ENCODE peak calls at places on chromosomes 11 and 22, in four cellular contexts. Q, D, U and B are unnamed samples.

GRCh38 chr11:131691558-131692041 is 321.2 kb downstream of the NTM start:
- DNase-seq in U (no peak), Q (peak), D (peak), B (no peak)

GRCh38 chr11:100682247-100682969 is 4.7 kb upstream of the ARHGAP42 start:
- DNase-seq in D (no peak), U (no peak), Q (peak), B (no peak)

GRCh38 chr11:109819410-109819809 is 273.8 kb upstream of the ZC3H12C start:
- DNase-seq in Q (peak), U (no peak), D (no peak), B (no peak)

GRCh38 chr11:68962527-68963250 is 18.1 kb downstream of the MRGPRD start:
- DNase-seq in Q (no peak), D (no peak), U (no peak), B (no peak)

GRCh38 chr11:109197656-109198055 is 224.3 kb upstream of the C11orf87 start:
- DNase-seq in D (no peak), U (no peak), Q (peak), B (peak)

GRCh38 chr11:70908223-70908622 is 344.2 kb downstream of the SHANK2 start:
- DNase-seq in U (no peak), D (no peak), Q (no peak), B (no peak)

GRCh38 chr11:9651481-9651880 is 12.4 kb upstream of the SWAP70 start:
- DNase-seq in D (no peak), Q (no peak), U (no peak), B (no peak)

GRCh38 chr11:27358306-27358705 is 4.7 kb downstream of the CCDC34 start:
- DNase-seq in Q (peak), U (no peak), D (no peak), B (no peak)

GRCh38 chr11:83713701-83714100 is 427.5 kb upstream of the CCDC90B start:
- DNase-seq in Q (no peak), U (peak), D (no peak), B (no peak)

GRCh38 chr11:67393990-67394389 is 2.2 kb downstream of the RAD9A start:
- DNase-seq in Q (no peak), D (no peak), U (no peak), B (no peak)

GRCh38 chr11:30128269-30128932 is 102.4 kb upstream of the FSHB start:
- DNase-seq in D (no peak), Q (peak), U (no peak), B (peak)

GRCh38 chr22:43226368-43226979 is 39.5 kb upstream of the TTLL12 start:
- DNase-seq in U (no peak), D (peak), Q (no peak), B (peak)
- TF ChIP-seq CTCF in U (no peak), D (no peak), Q (peak), B (peak)

GRCh38 chr22:50171319-50171964 is 911 bp downstream of the PANX2 start:
- DNase-seq in D (peak), Q (no peak), U (no peak), B (no peak)
- H3K27ac ChIP-seq in D (no peak), Q (no peak), U (no peak), B (no peak)

DNA sequence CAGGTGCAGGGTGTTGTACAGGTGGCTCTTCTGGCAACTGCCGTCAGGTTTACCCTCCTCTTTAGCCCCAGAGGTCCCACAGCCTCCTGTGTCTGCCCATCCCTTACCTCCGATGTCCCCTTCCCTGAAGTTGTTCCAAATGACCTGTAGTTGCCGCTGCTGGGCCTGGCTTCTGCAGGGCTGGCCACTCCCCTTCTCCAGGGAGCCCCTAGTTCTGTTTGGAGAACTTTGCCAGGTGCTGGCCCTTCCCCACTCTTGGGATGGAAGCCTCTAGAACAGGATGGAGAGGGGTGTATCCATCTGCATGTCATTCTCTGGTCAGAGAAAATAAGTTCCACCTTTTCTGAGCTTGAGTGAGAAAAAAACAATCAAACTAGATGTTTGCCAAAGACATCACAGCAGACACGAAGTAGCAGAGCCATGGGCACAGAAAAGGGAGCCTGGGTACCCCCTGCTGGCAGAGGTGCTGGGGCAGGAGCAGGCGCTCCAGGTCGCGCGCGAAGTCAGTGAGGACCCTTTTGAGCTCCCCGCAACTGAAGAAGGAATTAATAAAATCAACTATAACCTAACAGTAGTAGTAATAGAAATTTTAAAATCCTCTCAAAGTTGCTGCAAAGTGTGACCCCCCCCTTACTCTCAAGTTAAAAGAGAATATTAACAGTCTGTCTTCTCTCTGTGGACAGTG is 20.2 kb upstream of the PARVB start:
- DNase-seq in U (no peak), D (no peak), Q (no peak), B (no peak)
- H3K4me3 ChIP-seq in U (no peak), D (no peak), Q (no peak), B (no peak)

GRCh38 chr11:36010010-36010740 is 66.3 kb downstream of the LDLRAD3 start:
- DNase-seq in U (no peak), D (no peak), Q (peak), B (no peak)
- TF ChIP-seq CTCF in U (no peak), D (no peak), Q (no peak), B (no peak)

GRCh38 chr11:76007179-76007578 is 192.2 kb downstream of the UVRAG start:
- DNase-seq in U (no peak), D (no peak), Q (no peak), B (no peak)
- H3K27ac ChIP-seq in U (no peak), D (no peak), Q (no peak), B (peak)